ENCODE peak calls at places on chromosomes 2 and 18, in seven cellular contexts. A is breast epithelium, N is IMR-90, Q is K562, B is suprapubic skin, V is lower leg skin, J is prostate gland. O is an unnamed sample.
A peak's percentile ranks its signal among the peaks of the same experiment; 100 is the strongest.

GRCh38 chr2:54052825-54053718 is 62.3 kb upstream of the ACYP2 start:
- DNase-seq in A (no peak), N (no peak), Q (no peak), B (no peak), V (no peak), J (no peak), O (no peak)

GRCh38 chr2:212928681-212929080 is 222.7 kb downstream of the IKZF2 start:
- DNase-seq in A (no peak), N (peak; percentile 56), Q (no peak), B (no peak), V (no peak), J (no peak), O (no peak)

GRCh38 chr2:130877258-130877657 is 40.5 kb downstream of the ARHGEF4 start:
- DNase-seq in A (no peak), N (no peak), Q (no peak), B (no peak), V (peak; percentile 26), J (no peak), O (no peak)

GRCh38 chr2:39922679-39923416 is 143.8 kb upstream of the THUMPD2 start:
- DNase-seq in A (no peak), N (peak; percentile 20), Q (no peak), B (no peak), V (no peak), J (no peak), O (no peak)

GRCh38 chr2:158395166-158395565 is 61.4 kb downstream of the CCDC148 start:
- DNase-seq in A (no peak), N (no peak), Q (no peak), B (no peak), V (no peak), J (no peak), O (no peak)

GRCh38 chr18:31819106-31819924 is 58.6 kb upstream of the SLC25A52 start:
- DNase-seq in A (no peak), N (peak; percentile 52), Q (peak; percentile 22), B (no peak), V (no peak), J (peak; percentile 12), O (no peak)

GRCh38 chr2:44904578-44904977 is 36.9 kb upstream of the SIX3 start:
- DNase-seq in A (no peak), N (no peak), Q (no peak), B (no peak), V (no peak), J (no peak), O (no peak)

GRCh38 chr2:233114421-233114861 is 54.3 kb downstream of the INPP5D start:
- DNase-seq in A (no peak), N (no peak), Q (no peak), B (peak; percentile 22), V (peak; percentile 72), J (no peak), O (no peak)

GRCh38 chr2:109609352-109610024 is 4.3 kb downstream of the SEPTIN10 start:
- DNase-seq in A (no peak), N (peak; percentile 69), Q (no peak), B (no peak), V (no peak), J (no peak), O (no peak)

GRCh38 chr2:31337197-31337596 is 77.3 kb downstream of the XDH start:
- DNase-seq in A (no peak), N (peak; percentile 64), Q (no peak), B (no peak), V (no peak), J (no peak), O (no peak)

GRCh38 chr2:241658296-241658695 is 20.8 kb downstream of the ATG4B start:
- DNase-seq in A (no peak), N (no peak), Q (no peak), B (no peak), V (no peak), J (no peak), O (no peak)

GRCh38 chr2:31189141-31189540 is 28.2 kb downstream of the CAPN14 start:
- DNase-seq in A (no peak), N (no peak), Q (no peak), B (no peak), V (peak; percentile 72), J (no peak), O (peak; percentile 37)

GRCh38 chr2:112004246-112004645 is 50.8 kb upstream of the TMEM87B start:
- DNase-seq in A (peak; percentile 35), N (peak; percentile 10), Q (no peak), B (peak; percentile 66), V (peak; percentile 88), J (peak; percentile 28), O (no peak)

GRCh38 chr2:9805435-9806297 is 37.6 kb upstream of the TAF1B start:
- DNase-seq in A (no peak), N (peak; percentile 84), Q (no peak), B (peak; percentile 46), V (peak; percentile 77), J (no peak), O (no peak)

GRCh38 chr2:150376627-150377335 is 110.7 kb downstream of the RND3 start:
- DNase-seq in A (no peak), N (peak; percentile 34), Q (no peak), B (no peak), V (no peak), J (no peak), O (no peak)

GRCh38 chr2:37645363-37645762 is 26.1 kb downstream of the CDC42EP3 start:
- DNase-seq in A (no peak), N (peak; percentile 72), Q (no peak), B (no peak), V (no peak), J (no peak), O (no peak)

GRCh38 chr18:80148316-80149199 is 39.5 kb downstream of the ADNP2 start:
- DNase-seq in A (no peak), N (no peak), Q (no peak), B (no peak), V (peak; percentile 84), J (peak; percentile 20), O (no peak)

GRCh38 chr2:221500501-221501209 is 71.4 kb downstream of the EPHA4 start:
- DNase-seq in A (no peak), N (no peak), Q (no peak), B (no peak), V (no peak), J (no peak), O (no peak)

GRCh38 chr18:23859466-23860352 is 154.8 kb upstream of the TTC39C start:
- DNase-seq in A (no peak), N (no peak), Q (no peak), B (no peak), V (no peak), J (no peak), O (peak; percentile 37)

GRCh38 chr18:71831039-71831438 is 713.1 kb downstream of the CBLN2 start:
- DNase-seq in A (no peak), N (peak; percentile 13), Q (no peak), B (no peak), V (no peak), J (peak; percentile 67), O (no peak)

GRCh38 chr2:196059491-196059960 is 9.1 kb downstream of the DNAH7 start:
- DNase-seq in A (peak; percentile 24), N (no peak), Q (no peak), B (no peak), V (no peak), J (no peak), O (no peak)

GRCh38 chr2:228720895-228721294 is 539.4 kb upstream of the SPHKAP start:
- DNase-seq in A (no peak), N (no peak), Q (no peak), B (no peak), V (no peak), J (no peak), O (no peak)

DNA sequence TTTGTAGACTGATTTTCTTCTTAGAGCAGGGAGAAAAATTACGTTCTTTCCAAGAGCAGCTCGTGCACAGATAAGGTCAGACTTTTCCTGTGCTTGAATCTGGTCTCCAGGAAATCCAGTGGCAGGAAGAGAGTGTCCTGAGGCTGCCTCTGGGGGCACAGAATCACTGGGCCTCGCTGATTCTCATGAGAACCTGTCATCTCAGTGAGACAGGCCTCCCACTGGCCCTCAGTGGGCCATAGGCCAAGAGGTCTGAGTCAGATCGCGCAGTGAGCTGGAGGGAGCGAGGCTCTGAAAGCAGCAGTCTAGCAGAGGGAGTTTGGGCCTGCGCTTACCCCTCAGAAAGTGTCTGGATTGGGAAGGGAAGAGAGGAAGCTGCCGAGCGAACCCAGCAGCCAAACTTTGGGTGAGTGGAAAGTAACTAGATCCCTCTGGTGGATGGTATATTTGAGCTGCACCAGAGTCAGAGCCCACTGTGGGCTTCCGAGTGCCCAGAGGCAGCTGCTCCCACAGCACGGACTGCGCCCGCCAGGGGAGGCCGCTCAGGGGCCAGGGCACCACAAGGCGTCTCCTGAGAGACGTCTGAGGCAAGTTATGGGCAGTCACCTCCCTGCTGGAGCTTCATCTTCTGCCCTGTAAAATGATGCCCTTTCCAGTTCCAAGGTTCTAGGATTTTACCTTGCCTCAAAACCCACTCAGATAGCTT is 8.2 kb downstream of the GDF7 start:
- DNase-seq in A (no peak), N (peak; percentile 87), Q (no peak), B (no peak), V (peak; percentile 61), J (no peak), O (no peak)
- TF ChIP-seq POLR2A in A (no peak), N (no peak), Q (no peak), B (no peak), V (no peak), J (no peak), O (no peak)

GRCh38 chr2:74556831-74557370 is 2.4 kb downstream of the DOK1 start:
- DNase-seq in A (no peak), N (no peak), Q (no peak), B (no peak), V (peak; percentile 82), J (no peak), O (no peak)
- TF ChIP-seq POLR2A in A (no peak), N (no peak), Q (no peak), B (no peak), V (no peak), J (no peak), O (no peak)

DNA sequence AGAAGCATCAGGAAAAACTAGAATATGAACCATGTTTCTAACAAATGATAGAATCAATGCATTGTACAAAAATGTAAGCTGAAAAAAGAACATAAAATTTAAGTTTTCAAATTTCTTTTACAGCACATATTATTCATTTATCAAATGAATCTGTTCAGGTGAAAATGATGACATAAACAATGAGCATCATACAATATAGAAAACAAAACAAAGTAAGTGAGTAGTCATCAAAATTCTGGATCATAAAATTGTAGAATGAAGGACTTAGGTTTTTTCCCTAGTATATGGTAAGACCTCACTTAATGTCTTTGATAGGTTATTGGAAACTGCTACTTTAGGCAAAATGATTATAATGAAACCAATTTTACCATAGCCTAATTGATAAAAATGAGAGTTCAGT is 427.0 kb upstream of the KCNH7 start:
- DNase-seq in A (no peak), N (no peak), Q (no peak), B (no peak), V (no peak), J (no peak), O (no peak)
- TF ChIP-seq POLR2A in A (no peak), N (no peak), Q (no peak), B (no peak), V (no peak), J (no peak), O (no peak)

DNA sequence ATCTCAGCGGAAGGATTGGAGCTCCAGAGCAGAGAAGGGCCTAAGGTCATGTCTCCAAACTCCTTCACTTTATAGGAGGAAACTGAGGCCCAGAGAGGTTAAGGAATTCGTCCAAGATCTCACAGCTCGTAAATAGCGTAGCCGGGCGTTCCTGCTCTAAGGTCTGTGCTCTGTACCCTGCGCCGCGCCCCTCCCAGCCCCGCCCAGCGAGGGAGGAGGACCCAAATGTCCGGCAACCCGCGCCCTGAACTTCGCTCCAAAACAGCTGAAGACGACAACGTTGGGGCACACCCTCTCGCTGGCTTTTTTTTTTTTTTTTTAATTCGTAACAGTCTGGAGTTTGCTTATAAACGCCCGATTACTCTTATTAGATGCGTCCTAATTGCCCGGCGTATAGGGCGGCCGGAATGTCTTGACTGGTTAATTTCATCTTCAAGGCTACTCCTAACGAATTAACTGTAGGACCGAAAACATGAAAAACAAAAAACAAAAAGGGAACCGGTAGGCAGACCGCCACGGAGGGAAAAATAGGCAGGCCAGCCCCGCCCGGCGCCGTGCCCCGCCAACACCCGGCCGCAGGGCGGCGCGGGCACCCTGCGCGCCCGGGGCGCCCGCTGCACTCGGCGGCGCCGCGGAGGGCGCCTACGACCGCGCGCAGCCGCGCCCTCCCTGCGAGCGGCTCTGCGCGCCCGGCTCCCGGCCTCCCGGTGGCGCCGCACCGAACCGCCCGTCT is 928 bp upstream of the FOSL2 start:
- DNase-seq in A (peak; percentile 94), N (peak; percentile 79), Q (peak; percentile 67), B (peak; percentile 98), V (peak; percentile 99), J (peak; percentile 95), O (no peak)
- TF ChIP-seq POLR2A in A (peak; percentile 44), N (peak; percentile 78), Q (no peak), B (peak; percentile 19), V (no peak), J (peak; percentile 32), O (no peak)